ENCODE peak calls at places on chromosome 21, in seven cellular contexts. A is NCI-H1694 treated with DMSO at 0.1 percent for 48 hours, L is lower leg skin, R is cardiac muscle cell, O is body of pancreas, W is GM18507, H is bronchial epithelial cell. E is an unnamed sample.
A peak's percentile ranks its signal among the peaks of the same experiment; 100 is the strongest.

GRCh38 chr21:24302400-24302799 is 1304.9 kb downstream of the MRPL39 start:
- DNase-seq in W (no peak), H (no peak), O (no peak), R (no peak), L (no peak), A (no peak), E (no peak)

GRCh38 chr21:16455978-16456377 is 726.2 kb downstream of the USP25 start:
- DNase-seq in L (no peak), W (no peak), R (peak; percentile 25), O (no peak), A (no peak), H (no peak), E (no peak)

GRCh38 chr21:42356036-42356435 is 5.2 kb upstream of the TFF2 start:
- DNase-seq in R (no peak), O (no peak), H (no peak), W (no peak), L (no peak), A (no peak), E (peak; percentile 19)

GRCh38 chr21:27077501-27077900 is 110.6 kb upstream of the ADAMTS5 start:
- DNase-seq in A (no peak), O (no peak), H (no peak), R (no peak), W (no peak), L (no peak), E (no peak)

GRCh38 chr21:32771134-32771523 is 426 bp downstream of the PAXBP1 start:
- DNase-seq in O (peak; percentile 65), W (no peak), R (peak; percentile 80), H (peak; percentile 36), L (peak; percentile 89), A (no peak), E (peak; percentile 36)

GRCh38 chr21:37937668-37938067 is 21.4 kb upstream of the KCNJ6 start:
- DNase-seq in O (no peak), H (peak; percentile 23), W (no peak), R (no peak), L (no peak), A (no peak), E (peak; percentile 59)

GRCh38 chr21:31636874-31637273 is 22.6 kb upstream of the SOD1 start:
- DNase-seq in L (no peak), H (no peak), O (no peak), A (no peak), R (no peak), W (no peak), E (no peak)

GRCh38 chr21:29055080-29055479 is 18.4 kb downstream of the CCT8 start:
- DNase-seq in O (no peak), A (no peak), H (no peak), R (no peak), L (no peak), W (no peak), E (no peak)

GRCh38 chr21:29718081-29718815 is 221.5 kb downstream of the GRIK1 start:
- DNase-seq in A (no peak), H (peak; percentile 98), L (no peak), O (no peak), R (no peak), W (no peak), E (peak; percentile 1)

GRCh38 chr21:35256468-35256988 is 207.4 kb upstream of the RUNX1 start:
- DNase-seq in O (peak; percentile 95), A (peak; percentile 67), W (no peak), R (peak; percentile 74), H (peak; percentile 96), L (peak; percentile 89), E (peak; percentile 97)

GRCh38 chr21:41612674-41613250 is 104.8 kb upstream of the TMPRSS2 start:
- DNase-seq in W (peak; percentile 18), L (peak; percentile 96), O (peak; percentile 71), A (no peak), H (peak; percentile 87), R (peak; percentile 65), E (peak; percentile 97)

GRCh38 chr21:46171996-46172862 is 12.0 kb downstream of the SPATC1L start:
- DNase-seq in W (no peak), R (no peak), H (no peak), O (no peak), L (peak; percentile 54), A (no peak), E (no peak)

GRCh38 chr21:45998276-45998701 is 16.7 kb downstream of the COL6A1 start:
- DNase-seq in H (no peak), L (peak; percentile 85), O (peak; percentile 8), A (no peak), R (no peak), W (no peak), E (no peak)

GRCh38 chr21:30710499-30710898 is 8.1 kb downstream of the KRTAP21-3 start:
- DNase-seq in R (no peak), H (peak; percentile 51), A (no peak), W (no peak), L (no peak), O (no peak), E (no peak)

GRCh38 chr21:41680444-41681335 is 86.2 kb downstream of the RIPK4 start:
- DNase-seq in W (no peak), R (no peak), A (no peak), H (no peak), L (peak; percentile 83), O (no peak), E (peak; percentile 23)

GRCh38 chr21:34952701-34953100 is 96.4 kb downstream of the RUNX1 start:
- DNase-seq in H (peak; percentile 43), A (no peak), L (no peak), W (no peak), O (no peak), R (no peak), E (peak; percentile 96)

GRCh38 chr21:36155603-36156338 is 853 bp upstream of the DOP1B start:
- DNase-seq in A (no peak), H (peak; percentile 79), W (no peak), L (peak; percentile 88), O (peak; percentile 81), R (no peak), E (no peak)

E was measured in renal cortical epithelial cell.